ENCODE peak calls at places on chromosome 6, in six cellular contexts. N is NB4, P is right lobe of liver, W is A549, V is sigmoid colon, H is transverse colon. K is an unnamed sample.

GRCh38 chr6:14354919-14355572 is 237.5 kb downstream of the CD83 start:
- DNase-seq in N (peak), W (peak), P (peak), V (peak), H (peak), K (peak)

GRCh38 chr6:151058021-151058733 is 181.6 kb upstream of the AKAP12 start:
- DNase-seq in P (no peak), V (no peak), N (no peak), W (no peak), H (no peak), K (peak)

GRCh38 chr6:75076009-75076408 is 129.8 kb downstream of the COL12A1 start:
- DNase-seq in H (no peak), V (no peak), N (no peak), W (no peak), P (no peak), K (no peak)

GRCh38 chr6:110341671-110342304 is 16.4 kb downstream of the METTL24 start:
- DNase-seq in H (no peak), N (peak), V (no peak), P (no peak), W (peak), K (no peak)

GRCh38 chr6:83092756-83093399 is 25.4 kb downstream of the DOP1A start:
- DNase-seq in W (no peak), V (no peak), P (no peak), H (no peak), N (no peak), K (no peak)

GRCh38 chr6:3403244-3404154 is 53.4 kb downstream of the SLC22A23 start:
- DNase-seq in P (peak), W (peak), V (peak), N (no peak), H (peak), K (no peak)

GRCh38 chr6:33080127-33081089 is 4.6 kb downstream of the HLA-DPB1 start:
- DNase-seq in H (peak), W (no peak), V (peak), N (no peak), P (peak), K (peak)

GRCh38 chr6:20919677-20920385 is 385.6 kb downstream of the CDKAL1 start:
- DNase-seq in W (no peak), H (no peak), V (no peak), P (no peak), N (no peak), K (no peak)

GRCh38 chr6:158905277-158905676 is 86.1 kb upstream of the EZR start:
- DNase-seq in N (no peak), V (no peak), W (peak), H (no peak), P (no peak), K (no peak)

GRCh38 chr6:81689580-81689979 is 62.9 kb downstream of the TENT5A start:
- DNase-seq in N (no peak), W (no peak), H (no peak), P (no peak), V (no peak), K (no peak)

GRCh38 chr6:157832250-157832967 is 9.4 kb downstream of the SNX9 start:
- DNase-seq in W (no peak), H (no peak), V (no peak), N (no peak), P (no peak), K (no peak)

GRCh38 chr6:170032706-170033309 is 258.1 kb downstream of the DLL1 start:
- DNase-seq in H (no peak), N (no peak), W (no peak), V (peak), P (no peak), K (no peak)

GRCh38 chr6:5059036-5059896 is 25.9 kb upstream of the PPP1R3G start:
- DNase-seq in V (no peak), P (peak), W (no peak), N (no peak), H (peak), K (no peak)

GRCh38 chr6:5058254-5058653 is 26.9 kb upstream of the PPP1R3G start:
- DNase-seq in P (no peak), W (no peak), V (no peak), H (no peak), N (peak), K (no peak)

GRCh38 chr6:5063617-5064016 is 21.5 kb upstream of the PPP1R3G start:
- DNase-seq in H (no peak), P (no peak), N (no peak), V (no peak), W (no peak), K (no peak)

GRCh38 chr6:5066456-5067093 is 18.6 kb upstream of the PPP1R3G start:
- DNase-seq in P (no peak), H (no peak), V (no peak), N (no peak), W (no peak), K (no peak)

DNA sequence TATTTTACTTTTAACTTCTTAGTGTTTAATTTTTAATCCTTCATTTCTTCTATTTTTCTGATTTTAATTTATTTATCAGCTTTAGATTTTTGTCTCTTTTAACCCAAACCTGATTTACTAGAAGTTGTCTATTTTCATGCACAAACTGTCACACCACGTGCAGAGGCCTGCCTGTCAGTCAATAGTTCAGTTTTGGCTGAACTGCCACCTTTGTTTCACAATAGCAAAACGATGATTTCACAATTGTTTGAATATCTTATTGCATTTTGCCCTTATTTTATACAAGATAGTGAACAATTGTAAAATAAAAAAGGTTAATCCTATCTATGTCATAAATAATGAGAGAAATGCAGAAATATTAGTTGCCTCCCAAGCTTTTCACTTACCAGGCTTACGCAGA is 24.0 kb upstream of the PPP1R3G start:
- DNase-seq in N (peak), W (no peak), H (no peak), P (no peak), V (no peak), K (no peak)
- TF ChIP-seq POLR2A in N (no peak), W (no peak), H (no peak), P (no peak), V (no peak), K (no peak)

GRCh38 chr6:118894425-118895240 is 681 bp downstream of the ASF1A start:
- DNase-seq in H (peak), P (peak), W (peak), V (peak), N (peak), K (peak)
- TF ChIP-seq POLR2A in H (peak), P (peak), W (peak), V (no peak), N (peak), K (peak)

GRCh38 chr6:80106418-80107235 is at the start of gene BCKDHB:
- DNase-seq in V (peak), W (peak), N (peak), P (peak), H (peak), K (peak)

GRCh38 chr6:80104520-80104919 is 2.0 kb upstream of the BCKDHB start:
- DNase-seq in W (no peak), P (no peak), H (no peak), N (no peak), V (no peak), K (no peak)

GRCh38 chr6:80105972-80106417 is 476 bp upstream of the BCKDHB start:
- DNase-seq in H (no peak), W (no peak), V (no peak), P (no peak), N (no peak), K (no peak)
- TF ChIP-seq POLR2A in H (no peak), W (no peak), V (no peak), P (no peak), N (peak), K (no peak)

GRCh38 chr6:165653196-165653595 is 9.8 kb downstream of the PDE10A start:
- DNase-seq in H (no peak), W (no peak), V (no peak), N (no peak), P (no peak), K (no peak)
- TF ChIP-seq POLR2A in H (no peak), W (no peak), V (no peak), N (no peak), P (no peak), K (no peak)

GRCh38 chr6:140636237-140636636 is 1261.8 kb upstream of the CITED2 start:
- DNase-seq in N (no peak), P (no peak), V (no peak), W (no peak), H (no peak), K (no peak)
- TF ChIP-seq POLR2A in N (no peak), P (no peak), V (no peak), W (no peak), H (no peak), K (no peak)

DNA sequence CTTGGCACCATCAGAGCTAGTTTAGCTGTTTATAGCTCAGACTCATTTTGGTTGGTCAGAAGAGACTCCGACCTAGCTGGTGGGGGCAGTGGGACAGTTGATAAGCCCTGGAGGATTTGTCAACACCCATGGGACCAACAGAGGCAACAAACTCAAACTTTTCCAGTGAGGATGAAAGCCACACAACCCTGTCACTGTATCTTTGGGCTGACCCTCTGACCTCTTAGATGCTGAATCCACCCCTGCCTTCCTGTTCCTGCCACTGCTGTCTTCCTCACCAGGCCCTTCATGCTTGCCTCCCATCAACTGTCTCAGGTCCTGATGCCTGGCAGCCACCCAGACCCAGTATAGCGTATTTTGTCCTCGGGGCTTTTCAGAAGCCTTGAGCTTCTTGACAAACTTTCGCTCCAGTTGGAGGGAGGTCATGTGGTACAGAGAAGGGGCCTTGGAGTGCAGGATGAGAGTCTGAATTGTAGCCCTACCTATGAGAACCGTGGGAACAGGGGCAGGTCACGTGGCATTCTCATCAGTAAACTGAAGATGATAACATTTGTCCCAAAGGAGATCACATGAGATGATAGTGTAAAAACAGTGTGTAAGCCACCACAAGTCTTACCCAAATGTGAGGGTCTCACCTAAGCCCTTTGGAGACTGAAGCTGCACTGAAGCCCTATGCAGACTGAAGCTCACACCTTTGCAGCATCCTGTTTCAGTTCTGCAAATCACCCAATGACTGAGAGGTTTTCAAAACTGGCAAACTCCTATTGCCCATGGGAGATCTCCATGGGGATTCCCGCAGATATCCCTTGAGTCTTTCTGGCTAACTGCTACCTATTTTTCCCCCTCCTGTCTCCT is 72.0 kb upstream of the F13A1 start:
- DNase-seq in N (peak), W (no peak), H (no peak), P (no peak), V (no peak), K (no peak)
- TF ChIP-seq POLR2A in N (no peak), W (no peak), H (no peak), P (no peak), V (no peak), K (no peak)

GRCh38 chr6:80005406-80005805 is 957 bp downstream of the TTK start:
- DNase-seq in H (no peak), P (no peak), V (no peak), N (no peak), W (no peak), K (no peak)

GRCh38 chr6:80003841-80004198 is 629 bp upstream of the TTK start:
- DNase-seq in V (peak), N (peak), P (peak), W (no peak), H (peak), K (no peak)

GRCh38 chr6:80001337-80001736 is 3.1 kb upstream of the TTK start:
- DNase-seq in H (no peak), N (no peak), P (no peak), V (no peak), W (no peak), K (no peak)

GRCh38 chr6:80006541-80006940 is 2.1 kb downstream of the TTK start:
- DNase-seq in W (no peak), P (no peak), V (no peak), N (no peak), H (no peak), K (no peak)

GRCh38 chr6:80004199-80005072 is at the start of gene TTK:
- DNase-seq in H (peak), N (peak), V (peak), P (peak), W (peak), K (peak)
- TF ChIP-seq POLR2A in H (peak), N (peak), V (no peak), P (peak), W (no peak), K (peak)

DNA sequence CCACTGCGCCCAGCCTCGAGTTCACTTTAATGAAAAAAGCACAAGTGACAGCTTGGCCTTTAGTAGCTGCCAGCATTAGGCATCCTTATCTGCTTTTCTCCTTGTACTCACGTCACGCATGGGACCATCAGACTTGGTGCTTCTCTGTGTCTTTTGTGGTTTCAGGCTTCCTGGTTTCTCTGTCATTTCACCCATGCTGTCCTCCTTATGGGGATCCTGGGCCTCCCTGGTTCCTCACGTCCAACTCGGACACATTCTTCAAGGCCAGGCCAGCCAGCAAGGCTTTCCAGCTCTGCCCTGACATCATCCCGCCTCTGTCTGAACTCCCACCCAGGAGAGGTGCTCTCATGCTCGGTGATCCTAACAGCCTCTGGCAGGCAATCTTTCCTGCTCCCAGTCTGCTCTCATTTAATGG is 83.2 kb downstream of the TIAM2 start:
- DNase-seq in N (peak), V (no peak), P (no peak), W (no peak), H (no peak), K (no peak)
- TF ChIP-seq POLR2A in N (no peak), V (no peak), P (no peak), W (no peak), H (no peak), K (no peak)

DNA sequence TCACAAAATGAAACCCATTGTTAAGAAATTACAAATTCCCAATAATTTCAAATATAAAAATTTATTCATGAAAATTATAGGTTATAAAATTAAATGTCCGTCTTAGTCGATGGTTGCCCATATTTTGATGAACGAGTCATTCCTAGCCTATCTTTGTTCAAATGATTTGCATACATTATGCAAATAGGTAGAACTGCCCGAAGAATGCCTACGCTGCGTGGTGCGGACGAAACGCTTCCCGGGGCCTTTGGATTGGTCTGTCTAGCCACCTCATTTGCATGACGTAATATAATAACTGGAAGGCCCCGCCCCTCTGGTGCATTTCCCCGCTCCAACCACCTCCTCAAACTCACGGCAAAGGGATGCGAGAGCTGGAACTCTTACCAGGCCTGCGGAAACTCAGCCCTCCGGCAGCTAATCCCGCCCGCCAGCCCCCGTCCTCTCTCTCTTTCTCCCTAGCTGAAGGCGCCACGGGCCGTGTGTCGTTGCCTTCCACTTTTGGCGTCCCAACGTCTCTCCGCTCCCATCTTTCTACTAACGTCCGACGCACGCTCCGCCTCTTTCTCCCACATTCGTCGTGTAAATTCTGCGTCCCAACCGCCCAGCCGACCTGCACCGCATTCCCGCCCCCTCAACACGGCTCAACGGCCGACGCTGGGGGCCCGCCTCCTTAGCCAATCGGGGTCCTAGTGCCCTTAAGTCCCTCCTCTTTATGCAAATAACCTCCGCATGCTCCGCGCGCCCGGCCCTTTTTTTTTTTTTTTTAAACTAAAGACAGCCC is 520 bp upstream of the PRRC2A start:
- DNase-seq in W (peak), N (peak), H (peak), P (peak), V (peak), K (peak)
- TF ChIP-seq POLR2A in W (peak), N (peak), H (peak), P (peak), V (peak), K (peak)

DNA sequence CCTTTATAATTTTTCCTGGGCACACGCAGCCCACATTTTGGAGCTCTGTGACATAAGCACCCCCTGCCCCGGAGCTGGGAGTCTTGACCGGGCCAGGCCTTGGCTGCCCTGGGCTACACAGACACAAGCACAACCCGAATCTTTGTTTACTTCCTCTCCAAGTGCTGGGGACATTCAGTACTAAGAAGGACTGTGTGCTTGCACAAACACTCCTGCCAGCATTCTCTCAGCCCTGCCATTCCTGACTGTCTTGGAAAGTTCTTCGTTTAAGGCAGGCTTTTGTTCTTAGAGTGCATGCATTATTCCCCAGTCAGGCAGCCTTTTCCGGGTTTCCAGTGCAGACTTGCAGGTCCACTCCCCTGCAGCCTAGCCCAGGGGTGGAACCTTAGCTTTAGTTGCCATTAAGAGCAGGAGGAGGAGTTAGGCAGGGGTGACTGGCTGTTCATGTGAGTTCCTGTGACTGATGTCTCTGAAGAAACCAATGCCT is 28.6 kb downstream of the FOXO3 start:
- DNase-seq in H (peak), W (peak), V (peak), P (peak), N (peak), K (peak)
- TF ChIP-seq POLR2A in H (peak), W (no peak), V (peak), P (no peak), N (no peak), K (peak)